ENCODE peak calls at places on chromosomes 5 and 9, in four cellular contexts. O is HFFc6, D is RWPE2, F is pancreas. B is an unnamed sample.

GRCh38 chr9:131630206-131630831 is 85.0 kb downstream of the PRRT1B start:
- DNase-seq in O (no peak), D (no peak), F (no peak), B (no peak)

GRCh38 chr5:173570321-173571090 is 45.9 kb downstream of the BOD1 start:
- DNase-seq in F (no peak), O (no peak), D (no peak), B (no peak)

GRCh38 chr5:118701796-118702195 is 286.6 kb downstream of the DTWD2 start:
- DNase-seq in F (no peak), D (no peak), O (no peak), B (no peak)

GRCh38 chr9:27590636-27591035 is 17.4 kb upstream of the C9orf72 start:
- DNase-seq in F (no peak), D (no peak), O (no peak), B (no peak)

GRCh38 chr5:173320259-173320658 is 8.0 kb downstream of the STC2 start:
- DNase-seq in O (no peak), D (no peak), F (no peak), B (no peak)

GRCh38 chr5:96402500-96402899 is 30.5 kb downstream of the PCSK1 start:
- DNase-seq in D (no peak), O (no peak), F (no peak), B (no peak)

GRCh38 chr5:79890119-79890870 is 100.8 kb downstream of the MTX3 start:
- DNase-seq in F (no peak), O (no peak), D (no peak), B (no peak)

GRCh38 chr5:142888469-142889085 is 118.4 kb downstream of the ARHGAP26 start:
- DNase-seq in O (peak; percentile 65), F (no peak), D (no peak), B (peak; percentile 33)

GRCh38 chr5:9316733-9317132 is 229.1 kb downstream of the SEMA5A start:
- DNase-seq in O (no peak), F (no peak), D (no peak), B (no peak)

GRCh38 chr5:177357459-177358332 is at the start of gene RGS14:
- DNase-seq in F (no peak), O (peak; percentile 46), D (no peak), B (peak; percentile 67)

GRCh38 chr5:60891667-60892066 is 47.6 kb upstream of the ELOVL7 start:
- DNase-seq in O (no peak), D (no peak), F (no peak), B (no peak)

GRCh38 chr5:167684251-167684650 is 607.2 kb upstream of the WWC1 start:
- DNase-seq in D (no peak), F (no peak), O (no peak), B (peak; percentile 31)

GRCh38 chr9:85742630-85742928 is 825 bp upstream of the AGTPBP1 start:
- DNase-seq in D (no peak), F (no peak), O (peak; percentile 42), B (peak; percentile 27)

GRCh38 chr9:2676466-2676865 is 40.8 kb upstream of the KCNV2 start:
- DNase-seq in F (no peak), O (no peak), D (no peak), B (no peak)

GRCh38 chr9:128556276-128556675 is 3.9 kb downstream of the SPTAN1 start:
- DNase-seq in F (no peak), O (no peak), D (no peak), B (no peak)

GRCh38 chr9:127565231-127565630 is 46.8 kb upstream of the STXBP1 start:
- DNase-seq in D (no peak), F (no peak), O (no peak), B (no peak)

GRCh38 chr5:25713259-25713658 is 1068.5 kb upstream of the CDH10 start:
- DNase-seq in F (no peak), D (no peak), O (no peak), B (no peak)

GRCh38 chr5:107997338-107997979 is 326.7 kb upstream of the EFNA5 start:
- DNase-seq in O (no peak), D (no peak), F (no peak), B (no peak)

GRCh38 chr9:20831028-20831427 is 147.0 kb downstream of the FOCAD start:
- DNase-seq in F (no peak), D (no peak), O (no peak), B (no peak)

GRCh38 chr5:113891491-113891890 is 378.0 kb downstream of the YTHDC2 start:
- DNase-seq in F (no peak), D (no peak), O (no peak), B (no peak)

GRCh38 chr9:76419782-76420380 is 25.7 kb upstream of the RFK start:
- DNase-seq in D (no peak), O (peak; percentile 28), F (no peak), B (no peak)

GRCh38 chr9:16257604-16258003 is 612.9 kb downstream of the BNC2 start:
- DNase-seq in D (no peak), F (no peak), O (no peak), B (no peak)

B was measured in RCC 7860.